ENCODE peak calls at places on chromosome 20, in eight cellular contexts. W is A549, H is IMR-90, O is esophagus muscularis mucosa, M is testis, C is gastrocnemius medialis, T is esophagus squamous epithelium, J is GM12892. B is an unnamed sample.
A peak's percentile ranks its signal among the peaks of the same experiment; 100 is the strongest.

GRCh38 chr20:2145376-2145775 is 43.7 kb downstream of the STK35 start:
- DNase-seq in W (no peak), O (no peak), C (no peak), J (no peak), M (no peak), T (no peak), H (peak; percentile 59), B (no peak)

GRCh38 chr20:9590189-9590588 is 75.8 kb downstream of the LAMP5 start:
- DNase-seq in C (no peak), T (no peak), W (no peak), J (no peak), H (peak; percentile 77), M (no peak), O (no peak), B (no peak)

GRCh38 chr20:38084425-38084951 is 50.9 kb downstream of the RPRD1B start:
- DNase-seq in O (peak; percentile 90), T (no peak), J (no peak), M (no peak), H (peak; percentile 82), W (no peak), C (no peak), B (no peak)

GRCh38 chr20:58459058-58459743 is 56.0 kb downstream of the APCDD1L start:
- DNase-seq in O (no peak), H (no peak), M (no peak), J (no peak), C (no peak), W (no peak), T (no peak), B (no peak)

GRCh38 chr20:34262488-34263288 is 21.5 kb downstream of the ASIP start:
- DNase-seq in J (no peak), W (no peak), H (peak; percentile 59), T (no peak), C (peak; percentile 58), M (peak; percentile 63), O (no peak), B (no peak)

GRCh38 chr20:13868331-13868730 is 83.5 kb downstream of the NDUFAF5 start:
- DNase-seq in T (no peak), J (no peak), C (no peak), H (peak; percentile 18), W (no peak), O (peak; percentile 64), M (no peak), B (peak; percentile 8)

GRCh38 chr20:16580127-16580526 is 6.9 kb upstream of the KIF16B start:
- DNase-seq in O (no peak), W (no peak), J (no peak), T (no peak), H (peak; percentile 77), M (no peak), C (peak; percentile 54), B (no peak)

GRCh38 chr20:22449115-22449973 is 135.0 kb downstream of the FOXA2 start:
- DNase-seq in T (no peak), C (no peak), W (no peak), H (no peak), M (no peak), O (no peak), J (no peak), B (no peak)

GRCh38 chr20:63186528-63187316 is 29.2 kb downstream of the YTHDF1 start:
- DNase-seq in W (no peak), H (no peak), T (no peak), C (no peak), J (no peak), O (no peak), M (no peak), B (peak; percentile 94)

GRCh38 chr20:23305098-23305497 is 45.5 kb upstream of the NXT1 start:
- DNase-seq in M (peak; percentile 56), W (no peak), C (peak; percentile 42), T (no peak), O (no peak), H (no peak), J (no peak), B (no peak)

GRCh38 chr20:3238616-3239025 is 369 bp downstream of the SLC4A11 start:
- DNase-seq in T (no peak), O (no peak), C (no peak), H (no peak), J (peak; percentile 67), W (peak; percentile 59), M (peak; percentile 23), B (peak; percentile 70)

GRCh38 chr20:3239026-3239866 is at the start of gene SLC4A11:
- DNase-seq in H (peak; percentile 33), C (peak; percentile 35), W (peak; percentile 83), M (peak; percentile 44), T (no peak), J (peak; percentile 78), O (no peak), B (peak; percentile 85)

GRCh38 chr20:3239867-3240775 is 1.1 kb upstream of the SLC4A11 start:
- DNase-seq in W (no peak), H (no peak), C (no peak), T (no peak), O (no peak), M (no peak), J (no peak), B (no peak)

GRCh38 chr20:3242167-3242692 is 3.2 kb upstream of the SLC4A11 start:
- DNase-seq in M (no peak), H (no peak), T (no peak), J (no peak), W (no peak), O (no peak), C (no peak), B (no peak)

DNA sequence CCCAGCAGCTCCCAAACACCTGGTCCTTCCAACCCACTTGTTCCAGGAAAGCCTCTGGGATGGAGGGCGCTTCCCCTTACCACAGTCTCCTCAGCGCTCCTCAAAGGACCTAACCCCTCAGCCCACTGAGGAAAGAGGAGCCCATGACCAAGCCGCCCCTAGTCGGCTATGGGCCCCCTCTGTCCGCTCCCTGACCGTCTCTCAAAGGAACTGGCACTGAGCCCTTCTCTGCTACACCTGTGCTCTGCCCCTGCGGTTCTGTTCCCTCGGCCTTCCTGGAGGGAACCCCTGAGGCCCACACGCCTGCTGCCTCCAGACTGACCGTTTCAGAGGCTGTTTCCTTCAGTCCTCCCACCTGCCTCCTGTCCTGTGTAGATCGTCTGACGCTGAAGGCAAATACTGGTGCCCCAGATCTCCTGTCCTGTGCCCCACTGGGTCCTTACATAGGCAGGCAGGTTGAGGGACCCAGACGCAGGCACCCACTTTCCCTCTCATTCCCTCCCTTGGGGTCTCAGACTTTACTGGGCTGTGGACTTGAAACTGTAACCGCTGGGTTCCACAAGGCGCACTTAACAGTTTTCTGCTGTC is 1.9 kb upstream of the SLC4A11 start:
- DNase-seq in W (no peak), H (no peak), T (no peak), J (no peak), O (no peak), C (no peak), M (no peak), B (no peak)
- TF ChIP-seq POLR2A in W (no peak), H (no peak), T (no peak), J (no peak), O (no peak), C (no peak), M (no peak), B (no peak)

GRCh38 chr20:5127859-5128409 is 1.1 kb downstream of the CDS2 start:
- DNase-seq in H (no peak), M (peak; percentile 36), C (no peak), J (no peak), W (no peak), T (no peak), O (no peak), B (no peak)

GRCh38 chr20:5127204-5127858 is 523 bp downstream of the CDS2 start:
- DNase-seq in J (peak; percentile 46), O (peak; percentile 92), M (peak; percentile 70), C (peak; percentile 55), H (peak; percentile 56), W (peak; percentile 55), T (no peak), B (peak; percentile 48)

GRCh38 chr20:5128886-5129285 is 2.1 kb downstream of the CDS2 start:
- DNase-seq in M (no peak), H (no peak), C (no peak), W (no peak), T (no peak), O (no peak), J (no peak), B (no peak)

GRCh38 chr20:5122861-5123260 is 3.1 kb upstream of the PCNA start:
- DNase-seq in H (peak; percentile 52), O (no peak), T (no peak), J (no peak), C (no peak), M (no peak), W (no peak), B (no peak)

DNA sequence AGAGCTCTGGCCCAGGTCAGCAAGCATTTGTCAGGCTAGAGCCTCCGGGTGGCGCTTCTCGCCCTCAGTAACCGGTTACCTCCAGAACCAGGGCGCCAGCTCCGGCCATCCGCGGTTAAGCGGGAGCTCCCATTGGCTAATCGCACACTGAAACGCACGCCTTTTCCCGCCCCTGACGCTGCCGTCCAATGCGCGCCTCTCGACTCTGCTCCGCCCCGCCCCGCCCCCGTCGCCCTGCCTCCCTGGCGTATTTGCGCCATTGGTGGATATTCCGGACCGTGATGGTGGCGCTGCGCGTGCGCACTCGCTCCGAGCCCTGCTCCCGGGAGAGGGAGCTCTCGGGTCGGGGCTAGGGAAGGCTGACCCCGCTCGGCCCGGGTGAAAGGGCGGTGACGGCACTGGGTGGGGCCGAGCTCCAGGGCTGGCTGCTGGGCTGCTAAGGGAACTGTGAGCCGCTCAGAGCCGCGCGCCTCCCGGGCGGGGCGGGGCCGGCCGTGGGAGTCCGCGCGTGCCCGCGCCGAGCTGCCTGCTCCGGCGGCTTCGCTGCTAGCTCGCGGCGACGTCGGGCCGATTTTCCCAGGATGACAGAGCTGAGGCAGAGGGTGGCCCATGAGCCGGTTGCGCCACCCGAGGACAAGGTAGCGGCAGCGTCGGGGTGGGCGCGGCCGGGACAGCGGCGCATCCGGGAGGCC is at the start of gene CDS2:
- DNase-seq in W (peak; percentile 98), O (peak; percentile 100), T (peak; percentile 99), C (peak; percentile 100), M (peak; percentile 100), J (peak; percentile 94), H (peak; percentile 97), B (peak; percentile 94)
- TF ChIP-seq POLR2A in W (peak; percentile 74), O (peak; percentile 82), T (peak; percentile 39), C (peak; percentile 95), M (peak; percentile 23), J (peak; percentile 51), H (peak; percentile 47), B (peak; percentile 86)

GRCh38 chr20:18466894-18467678 is at the start of the genes DZANK1 and POLR3F:
- DNase-seq in C (peak; percentile 94), T (peak; percentile 74), M (peak; percentile 97), O (peak; percentile 98), W (peak; percentile 99), J (peak; percentile 92), H (peak; percentile 94), B (peak; percentile 94)
- TF ChIP-seq POLR2A in C (peak; percentile 37), T (peak; percentile 20), M (no peak), O (no peak), W (peak; percentile 80), J (peak; percentile 79), H (peak; percentile 56), B (peak; percentile 68)

DNA sequence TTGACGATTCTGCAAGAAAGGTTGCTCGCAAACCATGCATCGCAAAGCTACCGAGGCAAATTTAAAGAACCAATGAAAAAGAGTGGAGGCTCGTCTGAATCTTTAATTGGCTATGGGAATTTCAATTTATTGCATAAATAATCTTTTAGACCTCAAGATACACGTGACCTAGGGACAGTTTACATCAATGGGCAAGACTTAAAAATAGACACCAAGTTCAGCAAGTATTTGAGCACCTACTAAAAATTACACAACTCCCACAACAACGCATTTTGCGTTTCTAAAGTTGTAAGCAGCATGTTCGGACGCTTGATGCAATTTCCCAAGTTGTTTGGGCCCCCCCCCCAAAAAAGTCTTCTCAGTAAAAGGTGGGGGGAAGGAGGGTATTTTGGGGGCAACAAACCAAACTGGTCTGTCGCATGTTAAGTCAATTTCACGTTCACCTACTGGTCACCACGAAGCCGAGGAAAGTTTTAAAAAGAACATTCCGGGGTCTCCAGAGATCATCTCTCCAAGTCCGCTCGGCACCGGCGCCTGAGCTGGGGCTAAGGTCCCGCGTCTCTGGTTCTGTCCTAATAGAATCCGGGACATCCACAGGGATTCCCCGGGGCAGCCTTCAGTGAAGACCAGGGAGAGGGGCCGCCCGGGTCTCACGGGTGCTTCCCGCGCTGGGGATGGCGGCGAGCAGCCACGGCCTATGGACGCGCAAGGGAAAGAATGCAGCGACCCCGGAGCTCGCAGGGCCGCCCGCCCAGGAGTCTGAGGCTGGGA is 814 bp downstream of the SNX5 start:
- DNase-seq in W (peak; percentile 43), C (no peak), M (peak; percentile 30), O (no peak), T (peak; percentile 40), H (peak; percentile 63), J (peak; percentile 13), B (no peak)
- TF ChIP-seq POLR2A in W (no peak), C (no peak), M (no peak), O (no peak), T (no peak), H (no peak), J (no peak), B (no peak)